ENCODE peak calls at places on chromosome 19, in ten cellular contexts. One of them, this sample, is unnamed.

GRCh38 chr19:4584670-4585460 is 25.4 kb upstream of the SEMA6B start:
- DNase-seq in neural progenitor cell: peak
- DNase-seq in HFFc6: no peak
- DNase-seq in tibial artery: no peak
- DNase-seq in cardiac fibroblast: no peak
- DNase-seq in CD4-positive, alpha-beta T cell: no peak
- DNase-seq in IMR-90: no peak
- DNase-seq in AG10803: no peak
- DNase-seq in dorsolateral prefrontal cortex: peak
- DNase-seq in H9: no peak
- DNase-seq in this sample: peak

GRCh38 chr19:35940078-35940775 is 4.1 kb downstream of the LRFN3 start:
- DNase-seq in H9: no peak
- DNase-seq in neural progenitor cell: no peak
- DNase-seq in IMR-90: no peak
- DNase-seq in tibial artery: no peak
- DNase-seq in CD4-positive, alpha-beta T cell: no peak
- DNase-seq in dorsolateral prefrontal cortex: no peak
- DNase-seq in HFFc6: no peak
- DNase-seq in AG10803: no peak
- DNase-seq in cardiac fibroblast: no peak
- DNase-seq in this sample: no peak

GRCh38 chr19:45202637-45203036 is 24.1 kb downstream of the BLOC1S3 start:
- DNase-seq in HFFc6: no peak
- DNase-seq in dorsolateral prefrontal cortex: no peak
- DNase-seq in IMR-90: no peak
- DNase-seq in CD4-positive, alpha-beta T cell: no peak
- DNase-seq in neural progenitor cell: no peak
- DNase-seq in tibial artery: no peak
- DNase-seq in cardiac fibroblast: no peak
- DNase-seq in AG10803: no peak
- DNase-seq in H9: no peak
- DNase-seq in this sample: no peak

GRCh38 chr19:7505682-7506384 is 10.1 kb upstream of the ZNF358 start:
- DNase-seq in IMR-90: no peak
- DNase-seq in HFFc6: no peak
- DNase-seq in CD4-positive, alpha-beta T cell: no peak
- DNase-seq in AG10803: no peak
- DNase-seq in tibial artery: no peak
- DNase-seq in dorsolateral prefrontal cortex: no peak
- DNase-seq in cardiac fibroblast: no peak
- DNase-seq in neural progenitor cell: peak
- DNase-seq in H9: no peak
- DNase-seq in this sample: peak

GRCh38 chr19:13599681-13600080 is 93.4 kb upstream of the CACNA1A start:
- DNase-seq in tibial artery: no peak
- DNase-seq in cardiac fibroblast: no peak
- DNase-seq in CD4-positive, alpha-beta T cell: no peak
- DNase-seq in AG10803: no peak
- DNase-seq in H9: no peak
- DNase-seq in HFFc6: no peak
- DNase-seq in neural progenitor cell: no peak
- DNase-seq in dorsolateral prefrontal cortex: no peak
- DNase-seq in IMR-90: no peak
- DNase-seq in this sample: no peak

GRCh38 chr19:6060600-6061391 is 49.5 kb downstream of the RFX2 start:
- DNase-seq in dorsolateral prefrontal cortex: no peak
- DNase-seq in AG10803: peak
- DNase-seq in cardiac fibroblast: peak
- DNase-seq in H9: peak
- DNase-seq in IMR-90: peak
- DNase-seq in tibial artery: no peak
- DNase-seq in neural progenitor cell: peak
- DNase-seq in HFFc6: peak
- DNase-seq in CD4-positive, alpha-beta T cell: peak
- DNase-seq in this sample: no peak

GRCh38 chr19:44747739-44748425 is 626 bp upstream of the BCL3 start:
- DNase-seq in dorsolateral prefrontal cortex: no peak
- DNase-seq in HFFc6: peak
- DNase-seq in IMR-90: peak
- DNase-seq in cardiac fibroblast: peak
- DNase-seq in neural progenitor cell: peak
- DNase-seq in CD4-positive, alpha-beta T cell: no peak
- DNase-seq in tibial artery: peak
- DNase-seq in H9: peak
- DNase-seq in AG10803: peak
- DNase-seq in this sample: no peak

GRCh38 chr19:13350072-13350471 is 156.2 kb downstream of the CACNA1A start:
- DNase-seq in cardiac fibroblast: no peak
- DNase-seq in CD4-positive, alpha-beta T cell: no peak
- DNase-seq in H9: no peak
- DNase-seq in IMR-90: no peak
- DNase-seq in HFFc6: no peak
- DNase-seq in tibial artery: no peak
- DNase-seq in AG10803: no peak
- DNase-seq in dorsolateral prefrontal cortex: no peak
- DNase-seq in neural progenitor cell: no peak
- DNase-seq in this sample: no peak

GRCh38 chr19:28492201-28492600 is 720.8 kb downstream of the UQCRFS1 start:
- DNase-seq in dorsolateral prefrontal cortex: no peak
- DNase-seq in AG10803: no peak
- DNase-seq in neural progenitor cell: no peak
- DNase-seq in HFFc6: no peak
- DNase-seq in H9: no peak
- DNase-seq in IMR-90: no peak
- DNase-seq in cardiac fibroblast: no peak
- DNase-seq in CD4-positive, alpha-beta T cell: no peak
- DNase-seq in tibial artery: no peak
- DNase-seq in this sample: no peak

GRCh38 chr19:6531956-6532243 is 1.1 kb downstream of the TNFSF9 start:
- DNase-seq in cardiac fibroblast: no peak
- DNase-seq in AG10803: no peak
- DNase-seq in H9: no peak
- DNase-seq in neural progenitor cell: no peak
- DNase-seq in dorsolateral prefrontal cortex: no peak
- DNase-seq in CD4-positive, alpha-beta T cell: no peak
- DNase-seq in HFFc6: no peak
- DNase-seq in IMR-90: no peak
- DNase-seq in tibial artery: no peak
- DNase-seq in this sample: no peak

GRCh38 chr19:8240274-8241229 is 31.4 kb downstream of the CERS4 start:
- DNase-seq in CD4-positive, alpha-beta T cell: peak
- DNase-seq in H9: peak
- DNase-seq in AG10803: peak
- DNase-seq in cardiac fibroblast: peak
- DNase-seq in HFFc6: peak
- DNase-seq in neural progenitor cell: peak
- DNase-seq in dorsolateral prefrontal cortex: peak
- DNase-seq in tibial artery: peak
- DNase-seq in IMR-90: peak
- DNase-seq in this sample: peak

GRCh38 chr19:2289714-2290435 is 7.9 kb upstream of the PEAK3 start:
- DNase-seq in cardiac fibroblast: no peak
- DNase-seq in H9: no peak
- DNase-seq in IMR-90: no peak
- DNase-seq in CD4-positive, alpha-beta T cell: peak
- DNase-seq in AG10803: no peak
- DNase-seq in tibial artery: no peak
- DNase-seq in neural progenitor cell: peak
- DNase-seq in dorsolateral prefrontal cortex: no peak
- DNase-seq in HFFc6: no peak
- DNase-seq in this sample: no peak

GRCh38 chr19:49347835-49348234 is 12.6 kb downstream of the CD37 start:
- DNase-seq in dorsolateral prefrontal cortex: no peak
- DNase-seq in HFFc6: peak
- DNase-seq in CD4-positive, alpha-beta T cell: no peak
- DNase-seq in IMR-90: peak
- DNase-seq in cardiac fibroblast: peak
- DNase-seq in tibial artery: no peak
- DNase-seq in AG10803: peak
- DNase-seq in H9: peak
- DNase-seq in neural progenitor cell: peak
- DNase-seq in this sample: no peak
- TF ChIP-seq CTCF in dorsolateral prefrontal cortex: no peak
- TF ChIP-seq CTCF in HFFc6: peak
- TF ChIP-seq CTCF in CD4-positive, alpha-beta T cell: no peak
- TF ChIP-seq CTCF in IMR-90: peak
- TF ChIP-seq CTCF in cardiac fibroblast: peak
- TF ChIP-seq CTCF in tibial artery: no peak
- TF ChIP-seq CTCF in AG10803: peak
- TF ChIP-seq CTCF in H9: peak
- TF ChIP-seq CTCF in neural progenitor cell: peak
- TF ChIP-seq CTCF in this sample: no peak

GRCh38 chr19:17333611-17334413 is 843 bp downstream of the ANO8 start:
- DNase-seq in H9: peak
- DNase-seq in AG10803: peak
- DNase-seq in cardiac fibroblast: peak
- DNase-seq in HFFc6: peak
- DNase-seq in CD4-positive, alpha-beta T cell: peak
- DNase-seq in tibial artery: no peak
- DNase-seq in IMR-90: peak
- DNase-seq in dorsolateral prefrontal cortex: no peak
- DNase-seq in neural progenitor cell: peak
- DNase-seq in this sample: no peak
- TF ChIP-seq CTCF in H9: peak
- TF ChIP-seq CTCF in AG10803: no peak
- TF ChIP-seq CTCF in cardiac fibroblast: no peak
- TF ChIP-seq CTCF in HFFc6: peak
- TF ChIP-seq CTCF in CD4-positive, alpha-beta T cell: no peak
- TF ChIP-seq CTCF in tibial artery: no peak
- TF ChIP-seq CTCF in IMR-90: no peak
- TF ChIP-seq CTCF in dorsolateral prefrontal cortex: no peak
- TF ChIP-seq CTCF in neural progenitor cell: no peak
- TF ChIP-seq CTCF in this sample: no peak

GRCh38 chr19:41564515-41565383 is 11.2 kb upstream of the CEACAM21 start:
- DNase-seq in IMR-90: no peak
- DNase-seq in AG10803: no peak
- DNase-seq in H9: peak
- DNase-seq in cardiac fibroblast: peak
- DNase-seq in CD4-positive, alpha-beta T cell: no peak
- DNase-seq in tibial artery: no peak
- DNase-seq in dorsolateral prefrontal cortex: no peak
- DNase-seq in HFFc6: no peak
- DNase-seq in neural progenitor cell: peak
- DNase-seq in this sample: peak
- TF ChIP-seq CTCF in IMR-90: no peak
- TF ChIP-seq CTCF in AG10803: no peak
- TF ChIP-seq CTCF in H9: no peak
- TF ChIP-seq CTCF in cardiac fibroblast: no peak
- TF ChIP-seq CTCF in CD4-positive, alpha-beta T cell: no peak
- TF ChIP-seq CTCF in tibial artery: no peak
- TF ChIP-seq CTCF in dorsolateral prefrontal cortex: no peak
- TF ChIP-seq CTCF in HFFc6: no peak
- TF ChIP-seq CTCF in neural progenitor cell: no peak
- TF ChIP-seq CTCF in this sample: no peak

GRCh38 chr19:20365146-20365545 is 198.1 kb downstream of the ZNF486 start:
- DNase-seq in CD4-positive, alpha-beta T cell: no peak
- DNase-seq in IMR-90: no peak
- DNase-seq in H9: no peak
- DNase-seq in dorsolateral prefrontal cortex: no peak
- DNase-seq in HFFc6: no peak
- DNase-seq in tibial artery: no peak
- DNase-seq in cardiac fibroblast: no peak
- DNase-seq in neural progenitor cell: no peak
- DNase-seq in AG10803: no peak
- DNase-seq in this sample: no peak

GRCh38 chr19:20357921-20358320 is 190.9 kb downstream of the ZNF486 start:
- DNase-seq in IMR-90: no peak
- DNase-seq in dorsolateral prefrontal cortex: no peak
- DNase-seq in CD4-positive, alpha-beta T cell: no peak
- DNase-seq in neural progenitor cell: no peak
- DNase-seq in H9: no peak
- DNase-seq in AG10803: no peak
- DNase-seq in tibial artery: no peak
- DNase-seq in HFFc6: no peak
- DNase-seq in cardiac fibroblast: no peak
- DNase-seq in this sample: no peak

DNA sequence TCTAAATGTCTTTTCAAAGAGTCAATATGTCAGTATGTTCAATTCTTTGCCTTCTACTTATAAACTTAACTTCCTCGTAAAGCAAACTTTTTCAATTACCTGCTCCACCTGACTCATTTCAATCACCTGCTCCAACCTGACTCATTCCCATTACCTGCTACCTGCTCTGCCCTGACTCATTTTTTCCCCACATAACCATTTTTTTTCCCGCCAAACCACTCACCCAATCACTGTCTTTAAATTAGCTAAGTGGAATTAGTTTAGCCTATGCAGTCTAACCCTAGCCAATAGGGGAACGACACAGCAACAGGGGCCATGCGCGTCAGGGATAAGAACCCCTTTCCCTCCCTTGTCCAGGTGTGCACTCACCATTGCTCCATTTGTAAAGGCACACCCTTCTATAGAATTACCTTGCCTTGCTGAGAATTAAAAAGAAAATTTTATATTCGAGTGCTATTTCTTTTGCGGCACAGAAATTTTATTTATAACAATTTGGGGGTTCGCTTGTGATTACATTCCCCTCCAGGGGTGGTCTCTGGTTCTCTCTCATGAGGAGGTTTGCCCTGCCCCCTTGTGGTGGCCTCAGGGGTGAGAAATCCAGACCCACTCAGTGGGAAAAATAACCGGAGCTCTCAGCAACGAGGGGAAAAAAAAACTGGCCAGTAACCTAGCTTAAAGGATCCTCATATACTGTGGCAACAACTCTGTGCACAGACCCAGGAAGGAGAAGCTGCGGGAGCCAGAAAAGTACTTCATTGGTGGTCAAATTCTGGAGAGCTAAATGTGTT is 193.1 kb downstream of the ZNF486 start:
- DNase-seq in H9: peak
- DNase-seq in dorsolateral prefrontal cortex: peak
- DNase-seq in tibial artery: no peak
- DNase-seq in cardiac fibroblast: no peak
- DNase-seq in neural progenitor cell: peak
- DNase-seq in AG10803: no peak
- DNase-seq in HFFc6: no peak
- DNase-seq in CD4-positive, alpha-beta T cell: no peak
- DNase-seq in IMR-90: no peak
- DNase-seq in this sample: peak
- TF ChIP-seq CTCF in H9: peak
- TF ChIP-seq CTCF in dorsolateral prefrontal cortex: peak
- TF ChIP-seq CTCF in tibial artery: no peak
- TF ChIP-seq CTCF in cardiac fibroblast: no peak
- TF ChIP-seq CTCF in neural progenitor cell: peak
- TF ChIP-seq CTCF in AG10803: no peak
- TF ChIP-seq CTCF in HFFc6: no peak
- TF ChIP-seq CTCF in CD4-positive, alpha-beta T cell: no peak
- TF ChIP-seq CTCF in IMR-90: no peak
- TF ChIP-seq CTCF in this sample: peak

GRCh38 chr19:29947871-29948270 is 5.8 kb downstream of the URI1 start:
- DNase-seq in neural progenitor cell: no peak
- DNase-seq in HFFc6: no peak
- DNase-seq in dorsolateral prefrontal cortex: no peak
- DNase-seq in cardiac fibroblast: no peak
- DNase-seq in AG10803: no peak
- DNase-seq in H9: no peak
- DNase-seq in CD4-positive, alpha-beta T cell: no peak
- DNase-seq in IMR-90: no peak
- DNase-seq in tibial artery: no peak
- DNase-seq in this sample: no peak
- TF ChIP-seq CTCF in neural progenitor cell: no peak
- TF ChIP-seq CTCF in HFFc6: no peak
- TF ChIP-seq CTCF in dorsolateral prefrontal cortex: no peak
- TF ChIP-seq CTCF in cardiac fibroblast: no peak
- TF ChIP-seq CTCF in AG10803: no peak
- TF ChIP-seq CTCF in H9: no peak
- TF ChIP-seq CTCF in CD4-positive, alpha-beta T cell: no peak
- TF ChIP-seq CTCF in IMR-90: no peak
- TF ChIP-seq CTCF in tibial artery: no peak
- TF ChIP-seq CTCF in this sample: no peak

This sample was measured in glutamatergic neuron.